ENCODE peak calls at places on chromosomes 16 and 17, in seven cellular contexts. J is EL; E is GM10248; W is activated CD4-positive, alpha-beta T cell treated with anti-CD3 and anti-CD28 coated beads, Interleukin-2, amount 50 U/mL, for 1 hour; F is H9; Q is fibroblast of the conjunctiva; L is T-helper 2 cell. X is an unnamed sample.

GRCh38 chr16:67396159-67396774 is 3.0 kb upstream of the TPPP3 start:
- DNase-seq in W (no peak), J (peak; percentile 79), Q (peak; percentile 68), F (peak; percentile 95), L (no peak), E (no peak), X (peak; percentile 58)

GRCh38 chr17:17749921-17750320 is 68.7 kb downstream of the RAI1 start:
- DNase-seq in J (peak; percentile 47), F (peak; percentile 98), Q (peak; percentile 35), L (peak; percentile 40), E (peak; percentile 70), W (peak; percentile 48), X (no peak)

GRCh38 chr17:38735161-38735997 is 5.2 kb downstream of the CISD3 start:
- DNase-seq in W (peak; percentile 77), Q (no peak), J (no peak), L (peak; percentile 50), E (peak; percentile 87), F (peak; percentile 82), X (no peak)

GRCh38 chr17:9895923-9896322 is 9.1 kb downstream of the RCVRN start:
- DNase-seq in L (no peak), E (no peak), Q (no peak), J (no peak), F (no peak), W (no peak), X (no peak)

GRCh38 chr17:38728290-38728831 is 1.8 kb upstream of the CISD3 start:
- DNase-seq in W (peak; percentile 56), E (no peak), Q (no peak), F (no peak), L (peak; percentile 89), J (no peak), X (no peak)

GRCh38 chr17:63345598-63345997 is 100.5 kb downstream of the CYB561 start:
- DNase-seq in L (no peak), E (no peak), J (peak; percentile 32), Q (no peak), W (no peak), F (no peak), X (no peak)

GRCh38 chr16:11432856-11433395 is 87.7 kb downstream of the RMI2 start:
- DNase-seq in W (no peak), E (no peak), L (no peak), Q (no peak), F (no peak), J (no peak), X (no peak)

GRCh38 chr16:15899538-15900100 is 11.2 kb upstream of the CEP20 start:
- DNase-seq in J (peak; percentile 86), E (peak; percentile 54), W (no peak), Q (no peak), F (peak; percentile 58), L (no peak), X (peak; percentile 46)

GRCh38 chr17:2137342-2138098 is 82.6 kb downstream of the HIC1 start:
- DNase-seq in F (peak; percentile 93), E (peak; percentile 73), W (no peak), L (no peak), J (peak; percentile 88), Q (no peak), X (peak; percentile 47)

GRCh38 chr17:67326440-67326839 is 39.9 kb downstream of the PSMD12 start:
- DNase-seq in E (no peak), Q (no peak), W (no peak), L (no peak), J (no peak), F (peak; percentile 13), X (no peak)

GRCh38 chr16:69187387-69187890 is 475 bp downstream of the SNTB2 start:
- DNase-seq in Q (no peak), F (peak; percentile 56), W (peak; percentile 28), L (peak; percentile 40), J (peak; percentile 43), E (peak; percentile 53), X (no peak)

GRCh38 chr17:42609182-42609813 is at the start of the genes RETREG3 and TUBG1:
- DNase-seq in L (peak; percentile 100), J (peak; percentile 99), F (peak; percentile 100), Q (peak; percentile 99), E (peak; percentile 100), W (peak; percentile 99), X (peak; percentile 96)

GRCh38 chr17:80931421-80932265 is 60.0 kb upstream of the CHMP6 start:
- DNase-seq in J (peak; percentile 87), L (no peak), W (no peak), E (no peak), F (peak; percentile 73), Q (peak; percentile 64), X (no peak)

GRCh38 chr16:14199624-14200023 is 128.5 kb downstream of the MRTFB start:
- DNase-seq in Q (no peak), J (peak; percentile 39), L (no peak), W (no peak), E (no peak), F (no peak), X (no peak)

GRCh38 chr17:386145-386876 is 33.7 kb upstream of the RPH3AL start:
- DNase-seq in L (peak; percentile 32), J (peak; percentile 53), Q (no peak), F (peak; percentile 86), E (peak; percentile 90), W (peak; percentile 69), X (no peak)

GRCh38 chr17:51120357-51120738 is 320 bp downstream of the SPAG9 start:
- DNase-seq in W (peak; percentile 50), Q (no peak), J (no peak), E (peak; percentile 56), F (no peak), L (no peak), X (no peak)

GRCh38 chr17:32496348-32497078 is 9.7 kb downstream of the CDK5R1 start:
- DNase-seq in J (peak; percentile 98), E (no peak), W (no peak), L (no peak), Q (no peak), F (no peak), X (no peak)

GRCh38 chr17:43558805-43559160 is 12.6 kb upstream of the ETV4 start:
- DNase-seq in L (no peak), W (no peak), E (no peak), F (no peak), Q (no peak), J (no peak), X (no peak)

GRCh38 chr17:41691031-41691777 is 2.5 kb downstream of the EIF1 start:
- DNase-seq in F (no peak), J (no peak), W (peak; percentile 20), E (no peak), L (peak; percentile 10), Q (no peak), X (no peak)

GRCh38 chr17:77036841-77037381 is 103.9 kb upstream of the SEC14L1 start:
- DNase-seq in W (no peak), Q (no peak), E (peak; percentile 42), F (no peak), L (no peak), J (no peak), X (no peak)

GRCh38 chr17:43917348-43918025 is 10.2 kb upstream of the MPP2 start:
- DNase-seq in J (no peak), L (peak; percentile 34), F (peak; percentile 87), W (peak; percentile 41), Q (no peak), E (peak; percentile 57), X (no peak)

GRCh38 chr16:3646348-3646920 is 8.1 kb upstream of the DNASE1 start:
- DNase-seq in J (no peak), E (peak; percentile 13), F (no peak), Q (no peak), W (no peak), L (no peak), X (no peak)

GRCh38 chr17:3036800-3037199 is 26.6 kb downstream of the OR1D5 start:
- DNase-seq in E (no peak), W (no peak), L (no peak), Q (no peak), F (no peak), J (no peak), X (no peak)

GRCh38 chr17:61305024-61305423 is 94.6 kb upstream of the TBX2 start:
- DNase-seq in F (no peak), L (no peak), Q (no peak), E (no peak), J (no peak), W (no peak), X (peak; percentile 44)

X was measured in skeletal muscle cell.